ENCODE peak calls at places on chromosomes 12 and 14, in six cellular contexts. S is GM12865, J is KG1, Z is A549, O is non-pigmented ciliary epithelial cell, R is nucleus accumbens. H is an unnamed sample.

GRCh38 chr14:72558721-72559120 is 335.2 kb downstream of the DPF3 start:
- DNase-seq in R (peak), S (no peak), Z (no peak), J (no peak), O (no peak), H (no peak)

GRCh38 chr12:9118161-9118560 is 2.4 kb upstream of the A2M start:
- DNase-seq in J (peak), S (peak), O (no peak), R (no peak), Z (no peak), H (no peak)

GRCh38 chr12:68521848-68522502 is 88.7 kb upstream of the RAP1B start:
- DNase-seq in R (no peak), J (no peak), O (no peak), Z (no peak), S (no peak), H (no peak)

GRCh38 chr12:33588082-33588712 is 148.6 kb upstream of the SYT10 start:
- DNase-seq in J (peak), O (peak), R (no peak), S (peak), Z (no peak), H (peak)

GRCh38 chr12:49296034-49296835 is 1.3 kb downstream of the PRPH start:
- DNase-seq in S (peak), O (no peak), Z (peak), R (no peak), J (no peak), H (no peak)

GRCh38 chr14:75848337-75848736 is 133.5 kb downstream of the TGFB3 start:
- DNase-seq in R (no peak), S (no peak), Z (no peak), O (no peak), J (no peak), H (no peak)

GRCh38 chr12:26971963-26972362 is 33.7 kb downstream of the FGFR1OP2 start:
- DNase-seq in S (peak), O (no peak), J (no peak), Z (no peak), R (no peak), H (no peak)

GRCh38 chr14:106691601-106692291 is 1165.4 kb downstream of the TMEM121 start:
- DNase-seq in S (peak), O (no peak), R (no peak), Z (no peak), J (no peak), H (no peak)

GRCh38 chr12:3333583-3333982 is 157.4 kb upstream of the PRMT8 start:
- DNase-seq in S (no peak), O (no peak), J (no peak), R (no peak), Z (peak), H (no peak)

GRCh38 chr12:30782316-30783173 is 27.8 kb upstream of the CAPRIN2 start:
- DNase-seq in Z (no peak), O (no peak), J (no peak), S (no peak), R (no peak), H (no peak)

GRCh38 chr12:74412607-74413230 is 124.9 kb upstream of the ATXN7L3B start:
- DNase-seq in Z (no peak), R (no peak), O (no peak), J (no peak), S (peak), H (no peak)

GRCh38 chr12:131491887-131492490 is 218.9 kb upstream of the SFSWAP start:
- DNase-seq in J (no peak), S (no peak), O (no peak), Z (no peak), R (no peak), H (no peak)

GRCh38 chr12:123140675-123141614 is 9.9 kb downstream of the PITPNM2 start:
- DNase-seq in J (no peak), S (no peak), Z (no peak), R (no peak), O (no peak), H (no peak)

GRCh38 chr14:100534528-100535286 is 52.5 kb downstream of the BEGAIN start:
- DNase-seq in O (no peak), R (no peak), J (no peak), S (no peak), Z (no peak), H (peak)

GRCh38 chr14:70029296-70030132 is 150.3 kb downstream of the SMOC1 start:
- DNase-seq in J (no peak), Z (no peak), O (no peak), S (no peak), R (no peak), H (no peak)

GRCh38 chr12:98582093-98582492 is 11.4 kb upstream of the SLC25A3 start:
- DNase-seq in J (no peak), S (no peak), R (no peak), Z (no peak), O (no peak), H (no peak)

GRCh38 chr14:89621791-89622638 is 205.0 kb upstream of the FOXN3 start:
- DNase-seq in R (no peak), S (no peak), J (no peak), O (no peak), Z (no peak), H (no peak)

GRCh38 chr12:72296389-72296788 is 24.2 kb downstream of the TRHDE start:
- DNase-seq in O (no peak), Z (peak), S (no peak), J (no peak), R (no peak), H (no peak)

GRCh38 chr12:21065845-21066244 is 65.1 kb upstream of the SLCO1B1 start:
- DNase-seq in S (no peak), J (no peak), R (no peak), O (no peak), Z (no peak), H (no peak)

GRCh38 chr12:92769124-92769901 is 66.5 kb downstream of the PLEKHG7 start:
- DNase-seq in O (no peak), S (peak), R (no peak), J (peak), Z (no peak), H (peak)

GRCh38 chr12:31386364-31386777 is 60.4 kb upstream of the SINHCAF start:
- DNase-seq in J (no peak), S (no peak), R (no peak), Z (no peak), O (no peak), H (no peak)

GRCh38 chr12:94603434-94604068 is 46.8 kb downstream of the TMCC3 start:
- DNase-seq in S (peak), R (no peak), O (no peak), Z (peak), J (peak), H (no peak)

GRCh38 chr14:99589031-99589441 is 15.0 kb downstream of the CCDC85C start:
- DNase-seq in O (no peak), S (no peak), J (no peak), Z (no peak), R (no peak), H (no peak)

GRCh38 chr14:106879241-106879640 is 1352.9 kb downstream of the TMEM121 start:
- DNase-seq in S (peak), J (peak), O (no peak), R (no peak), Z (peak), H (peak)

H was measured in GF-D8.